ENCODE peak calls at places on chromosomes 12 and 14, in seven cellular contexts. V is colonic mucosa, K is brain microvascular endothelial cell, A is psoas muscle, S is body of pancreas, D is heart right ventricle, M is HL-60. C is an unnamed sample.

GRCh38 chr14:29576997-29577396 is 350.6 kb downstream of the PRKD1 start:
- DNase-seq in K (no peak), V (no peak), A (no peak), S (no peak), M (no peak), D (no peak), C (no peak)

GRCh38 chr12:55715833-55716581 is at the start of gene BLOC1S1:
- DNase-seq in A (peak; percentile 97), M (peak; percentile 93), V (peak; percentile 98), S (peak; percentile 95), K (peak; percentile 71), D (peak; percentile 91), C (no peak)

GRCh38 chr14:35789651-35790050 is 19.4 kb downstream of the RALGAPA1 start:
- DNase-seq in A (no peak), S (no peak), K (peak; percentile 50), V (no peak), D (no peak), M (no peak), C (no peak)

GRCh38 chr14:77882098-77882497 is 82.2 kb downstream of the ADCK1 start:
- DNase-seq in V (no peak), A (peak; percentile 54), D (peak; percentile 48), M (no peak), S (peak; percentile 54), K (no peak), C (no peak)

GRCh38 chr12:123931686-123932321 is 40.8 kb downstream of the CCDC92 start:
- DNase-seq in S (no peak), M (no peak), V (no peak), K (no peak), D (no peak), A (no peak), C (no peak)

GRCh38 chr12:30729547-30729946 is 25.2 kb downstream of the CAPRIN2 start:
- DNase-seq in S (no peak), D (no peak), M (no peak), K (no peak), V (no peak), A (no peak), C (no peak)

GRCh38 chr12:65175385-65175784 is 6.0 kb downstream of the LEMD3 start:
- DNase-seq in M (no peak), A (no peak), V (no peak), S (no peak), D (no peak), K (no peak), C (no peak)

GRCh38 chr12:89138048-89138852 is 214.1 kb downstream of the DUSP6 start:
- DNase-seq in D (no peak), M (no peak), S (no peak), A (no peak), K (no peak), V (no peak), C (no peak)

GRCh38 chr12:30753761-30754382 is 879 bp downstream of the CAPRIN2 start:
- DNase-seq in S (no peak), M (no peak), D (no peak), K (peak; percentile 3), V (no peak), A (no peak), C (no peak)

GRCh38 chr12:104354167-104354867 is 50.8 kb downstream of the EID3 start:
- DNase-seq in S (no peak), M (no peak), K (no peak), A (no peak), D (no peak), V (no peak), C (no peak)

GRCh38 chr12:106171117-106171750 is 32.5 kb upstream of the NUAK1 start:
- DNase-seq in V (no peak), K (no peak), D (no peak), M (no peak), A (no peak), S (no peak), C (no peak)

GRCh38 chr12:31323466-31324115 is 2.4 kb downstream of the SINHCAF start:
- DNase-seq in S (no peak), M (no peak), K (no peak), A (no peak), D (peak; percentile 34), V (peak; percentile 65), C (no peak)

GRCh38 chr12:69475237-69475984 is 5.2 kb downstream of the FRS2 start:
- DNase-seq in M (no peak), K (peak; percentile 5), D (no peak), S (no peak), A (no peak), V (no peak), C (no peak)

GRCh38 chr14:102078344-102078743 is 8.5 kb downstream of the HSP90AA1 start:
- DNase-seq in S (no peak), M (peak; percentile 13), K (no peak), A (peak; percentile 34), D (no peak), V (no peak), C (no peak)

GRCh38 chr12:70049596-70050360 is 193.5 kb upstream of the CNOT2 start:
- DNase-seq in V (peak; percentile 70), S (no peak), K (no peak), A (no peak), D (no peak), M (no peak), C (peak; percentile 55)

GRCh38 chr12:43676183-43676813 is 82.3 kb downstream of the PUS7L start:
- DNase-seq in S (peak; percentile 9), D (no peak), M (peak; percentile 7), V (no peak), K (no peak), A (no peak), C (no peak)

GRCh38 chr14:92914087-92914656 is 8.8 kb upstream of the CHGA start:
- DNase-seq in S (no peak), V (peak; percentile 37), M (peak; percentile 6), D (peak; percentile 18), A (no peak), K (no peak), C (no peak)

GRCh38 chr12:78519422-78519821 is 345.2 kb upstream of the SYT1 start:
- DNase-seq in D (no peak), M (no peak), V (no peak), A (no peak), S (no peak), K (no peak), C (no peak)

GRCh38 chr14:77607741-77608302 is 8.6 kb downstream of the SPTLC2 start:
- DNase-seq in D (peak; percentile 13), K (no peak), M (no peak), S (no peak), A (no peak), V (no peak), C (no peak)

GRCh38 chr12:128190614-128191013 is 76.4 kb upstream of the TMEM132C start:
- DNase-seq in S (no peak), K (no peak), D (no peak), A (no peak), M (no peak), V (no peak), C (no peak)

GRCh38 chr12:14955876-14956811 is 5.3 kb downstream of the ARHGDIB start:
- DNase-seq in A (no peak), M (peak; percentile 87), K (no peak), S (no peak), D (no peak), V (no peak), C (no peak)

GRCh38 chr12:104667139-104667538 is 210.4 kb downstream of the CHST11 start:
- DNase-seq in V (no peak), K (no peak), A (no peak), S (peak; percentile 86), M (no peak), D (no peak), C (no peak)

GRCh38 chr14:102893452-102893851 is 29.0 kb upstream of the AMN start:
- DNase-seq in A (peak; percentile 79), K (peak; percentile 89), D (peak; percentile 44), V (peak; percentile 54), M (no peak), S (peak; percentile 60), C (no peak)

GRCh38 chr14:105432657-105433056 is 13.0 kb downstream of the MTA1 start:
- DNase-seq in K (no peak), V (no peak), M (no peak), D (no peak), A (no peak), S (no peak), C (no peak)
- H3K27ac ChIP-seq in K (no peak overlapping the region), V (no peak overlapping the region), M (no peak overlapping the region), D (no peak overlapping the region), A (no peak overlapping the region), S (no peak overlapping the region), C (no peak overlapping the region)

GRCh38 chr12:95830335-95831089 is 28.2 kb upstream of the SNRPF start:
- DNase-seq in D (no peak), M (no peak), K (no peak), A (no peak), S (no peak), V (no peak), C (no peak)

GRCh38 chr12:95834572-95834971 is 24.2 kb upstream of the SNRPF start:
- DNase-seq in M (no peak), K (no peak), A (no peak), D (no peak), S (no peak), V (no peak), C (no peak)

DNA sequence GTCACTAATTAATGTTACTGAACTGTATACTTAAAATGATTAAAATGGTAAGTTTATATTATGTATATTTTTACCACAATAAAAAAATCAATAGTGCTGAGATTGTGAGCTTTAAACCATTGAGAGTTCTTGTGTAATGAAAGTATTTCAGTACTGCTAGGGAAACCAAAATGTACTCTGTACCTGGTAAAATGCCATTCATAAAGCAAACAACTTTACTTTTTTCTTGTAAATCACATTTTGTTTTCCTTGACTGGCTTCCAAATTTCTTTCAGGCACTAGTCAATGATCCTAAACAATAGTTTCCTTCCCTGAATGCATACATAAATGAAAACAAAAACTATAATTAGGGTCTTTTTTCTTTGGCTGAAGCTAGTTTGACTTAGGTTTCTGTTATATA is 29.4 kb upstream of the SNRPF start:
- DNase-seq in D (no peak), S (no peak), K (no peak), V (no peak), A (no peak), M (no peak), C (no peak)
- H3K27ac ChIP-seq in D (no peak overlapping the region), S (no peak overlapping the region), K (no peak overlapping the region), V (no peak overlapping the region), A (no peak overlapping the region), M (no peak overlapping the region), C (no peak overlapping the region)

DNA sequence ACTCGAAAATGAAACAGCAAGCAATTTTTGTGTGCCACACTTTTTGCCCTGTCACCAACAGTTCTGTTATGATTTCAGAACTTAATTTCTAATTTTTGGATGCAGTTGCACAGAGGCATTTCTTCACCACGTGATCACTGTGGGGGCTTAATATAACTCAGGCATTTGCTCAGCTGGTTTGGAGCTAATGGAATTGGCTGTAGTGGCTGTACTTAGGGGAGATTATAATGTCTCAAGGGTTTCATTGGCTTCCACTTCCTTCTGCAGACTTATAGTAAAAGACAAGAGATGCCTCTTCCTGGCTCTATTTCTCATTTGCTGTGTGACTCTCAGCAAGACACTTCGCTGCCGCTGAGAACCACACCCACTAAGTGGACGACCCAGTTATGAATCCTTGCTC is 452.4 kb downstream of the RAD51B start:
- DNase-seq in K (no peak), D (no peak), S (peak; percentile 11), A (no peak), M (no peak), V (no peak), C (no peak)
- H3K27ac ChIP-seq in K (no peak overlapping the region), D (peak overlapping the region; percentile 59), S (no peak overlapping the region), A (no peak overlapping the region), M (no peak overlapping the region), V (peak overlapping the region; percentile 37), C (no peak overlapping the region)

GRCh38 chr12:57369202-57369601 is 61.6 kb downstream of the R3HDM2 start:
- DNase-seq in A (no peak), K (no peak), D (no peak), M (no peak), V (no peak), S (no peak), C (no peak)
- H3K27ac ChIP-seq in A (no peak overlapping the region), K (no peak overlapping the region), D (no peak overlapping the region), M (no peak overlapping the region), V (no peak overlapping the region), S (peak overlapping the region; percentile 25), C (no peak overlapping the region)

C was measured in epithelial cell of prostate.